ENCODE peak calls at places on chromosomes 7 and 10, in four cellular contexts. F is H1, K is K562, H is HepG2. R is an unnamed sample.

GRCh38 chr7:155674556-155674955 is 30.1 kb downstream of the RBM33 start:
- DNase-seq in H (no peak), F (no peak), K (no peak), R (no peak)

GRCh38 chr7:27640914-27641570 is 21.6 kb downstream of the HIBADH start:
- DNase-seq in F (no peak), K (no peak), H (peak; percentile 44), R (no peak)

GRCh38 chr7:151313857-151314256 is 27.8 kb upstream of the NUB1 start:
- DNase-seq in F (no peak), H (no peak), K (no peak), R (no peak)

GRCh38 chr7:95927781-95928180 is 155.4 kb downstream of the DYNC1I1 start:
- DNase-seq in H (no peak), F (no peak), K (no peak), R (no peak)

GRCh38 chr7:71313562-71313961 is 181.6 kb downstream of the GALNT17 start:
- DNase-seq in H (no peak), F (no peak), K (no peak), R (no peak)

GRCh38 chr7:43834463-43835251 is 34.7 kb downstream of the MRPS24 start:
- DNase-seq in H (no peak), F (no peak), K (no peak), R (no peak)

GRCh38 chr7:158820656-158821055 is 8.7 kb downstream of the ESYT2 start:
- DNase-seq in H (no peak), K (no peak), F (peak; percentile 6), R (no peak)

GRCh38 chr10:107913317-107914294 is 749.1 kb upstream of the SORCS1 start:
- DNase-seq in H (no peak), K (no peak), F (peak; percentile 51), R (no peak)

GRCh38 chr10:97708976-97709745 is 4.4 kb upstream of the MARVELD1 start:
- DNase-seq in F (peak; percentile 84), H (peak; percentile 43), K (no peak), R (peak; percentile 74)

GRCh38 chr7:27345964-27346363 is 103.4 kb downstream of the EVX1 start:
- DNase-seq in K (no peak), F (no peak), H (no peak), R (no peak)

GRCh38 chr10:133442191-133442966 is 11.4 kb upstream of the SCART1 start:
- DNase-seq in H (no peak), K (no peak), F (no peak), R (no peak)

GRCh38 chr7:2357165-2357564 is 2.5 kb downstream of the EIF3B start:
- DNase-seq in K (no peak), F (no peak), H (no peak), R (no peak)

GRCh38 chr7:2354173-2355078 is at the start of gene EIF3B:
- DNase-seq in H (peak; percentile 87), K (peak; percentile 84), F (peak; percentile 87), R (peak; percentile 84)

GRCh38 chr7:2353113-2353512 is 1.5 kb upstream of the EIF3B start:
- DNase-seq in K (no peak), F (no peak), H (no peak), R (no peak)

GRCh38 chr7:2355079-2356008 is 717 bp downstream of the EIF3B start:
- DNase-seq in F (peak; percentile 57), H (no peak), K (peak; percentile 54), R (peak; percentile 34)

GRCh38 chr7:2353650-2354172 is 916 bp upstream of the EIF3B start:
- DNase-seq in H (peak; percentile 78), F (no peak), K (peak; percentile 93), R (peak; percentile 81)
- TF ChIP-seq MAX in H (peak; percentile 100), F (peak; percentile 99), K (peak; percentile 100), R (peak; percentile 98)

GRCh38 chr10:3467052-3467906 is 294.7 kb upstream of the PITRM1 start:
- DNase-seq in H (no peak), K (no peak), F (no peak), R (peak; percentile 48)

GRCh38 chr10:3465406-3465891 is 292.9 kb upstream of the PITRM1 start:
- DNase-seq in K (no peak), F (no peak), H (no peak), R (no peak)

GRCh38 chr10:3460420-3461128 is 288.0 kb upstream of the PITRM1 start:
- DNase-seq in K (no peak), F (no peak), H (no peak), R (no peak)

GRCh38 chr10:3468919-3469638 is 296.5 kb upstream of the PITRM1 start:
- DNase-seq in K (no peak), F (no peak), H (no peak), R (no peak)

GRCh38 chr10:3464760-3465405 is 292.3 kb upstream of the PITRM1 start:
- DNase-seq in K (no peak), F (no peak), H (no peak), R (no peak)
- TF ChIP-seq JUN in K (no peak), F (no peak), H (no peak), R (no peak)

DNA sequence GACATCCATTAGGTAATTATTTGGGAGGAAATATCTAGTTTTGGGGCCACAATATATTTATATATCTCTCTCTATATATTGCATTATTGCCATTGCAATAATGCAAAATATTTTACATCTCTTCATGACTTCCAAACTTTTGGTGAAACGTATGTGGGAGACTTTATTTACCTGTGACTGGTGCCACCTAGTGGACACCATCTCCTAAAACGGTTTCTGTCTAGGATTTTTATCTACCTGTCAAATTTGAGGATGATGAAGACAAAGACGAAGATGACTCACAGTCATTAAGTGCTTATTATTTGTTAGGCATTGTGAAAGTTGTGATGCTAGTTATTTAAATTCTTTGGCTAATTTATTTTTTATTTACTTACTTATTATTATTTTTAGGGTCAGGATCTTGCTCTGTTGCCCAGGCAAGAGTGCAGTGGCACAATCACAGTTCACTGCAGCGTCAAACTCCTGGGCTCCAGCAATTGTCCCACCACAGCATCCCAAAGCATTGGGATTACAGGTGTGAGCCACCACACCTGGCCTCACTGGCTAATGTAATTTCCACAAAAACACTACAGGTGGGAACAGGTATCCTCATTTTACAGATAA is 18.7 kb upstream of the CBLL1 start:
- DNase-seq in K (peak; percentile 63), H (peak; percentile 52), F (no peak), R (peak; percentile 22)
- TF ChIP-seq ATF3 in K (peak; percentile 82), H (no peak), F (no peak), R (no peak)

GRCh38 chr10:16945566-16945965 is 128.3 kb upstream of the RSU1 start:
- DNase-seq in K (no peak), F (no peak), H (no peak), R (no peak)
- TF ChIP-seq MAX in K (no peak), F (no peak), H (no peak), R (no peak)

R was measured in WTC11.